ENCODE peak calls at places on chromosomes 1 and 21, in eight cellular contexts. One of them, this sample, is unnamed.

GRCh38 chr1:59856725-59857338 is 42.1 kb downstream of the HOOK1 start:
- DNase-seq in HFFc6: no peak
- DNase-seq in hippocampal formation: no peak
- DNase-seq in activated T-helper 1 cell treated with Interleukin-2 at 50 U/mL for 16 hours: no peak
- DNase-seq in A549: no peak
- DNase-seq in stimulated activated CD8-positive, alpha-beta memory T cell treated with anti-CD3 and anti-CD28 coated beads, Interleukin-4, amount 100 ng/mL, for 24 hours: no peak
- DNase-seq in COR-L47: no peak
- DNase-seq in GM04503: no peak
- DNase-seq in this sample: no peak

GRCh38 chr1:13605159-13605558 is 21.5 kb downstream of the PDPN start:
- DNase-seq in HFFc6: no peak
- DNase-seq in hippocampal formation: no peak
- DNase-seq in activated T-helper 1 cell treated with Interleukin-2 at 50 U/mL for 16 hours: no peak
- DNase-seq in A549: no peak
- DNase-seq in stimulated activated CD8-positive, alpha-beta memory T cell treated with anti-CD3 and anti-CD28 coated beads, Interleukin-4, amount 100 ng/mL, for 24 hours: no peak
- DNase-seq in COR-L47: no peak
- DNase-seq in GM04503: peak
- DNase-seq in this sample: no peak

GRCh38 chr1:232795497-232796068 is 9.6 kb upstream of the MAP10 start:
- DNase-seq in HFFc6: no peak
- DNase-seq in hippocampal formation: no peak
- DNase-seq in activated T-helper 1 cell treated with Interleukin-2 at 50 U/mL for 16 hours: no peak
- DNase-seq in A549: no peak
- DNase-seq in stimulated activated CD8-positive, alpha-beta memory T cell treated with anti-CD3 and anti-CD28 coated beads, Interleukin-4, amount 100 ng/mL, for 24 hours: no peak
- DNase-seq in COR-L47: no peak
- DNase-seq in GM04503: no peak
- DNase-seq in this sample: no peak

GRCh38 chr1:62024690-62025089 is 170.0 kb upstream of the L1TD1 start:
- DNase-seq in HFFc6: no peak
- DNase-seq in hippocampal formation: no peak
- DNase-seq in activated T-helper 1 cell treated with Interleukin-2 at 50 U/mL for 16 hours: no peak
- DNase-seq in A549: no peak
- DNase-seq in stimulated activated CD8-positive, alpha-beta memory T cell treated with anti-CD3 and anti-CD28 coated beads, Interleukin-4, amount 100 ng/mL, for 24 hours: no peak
- DNase-seq in COR-L47: no peak
- DNase-seq in GM04503: no peak
- DNase-seq in this sample: no peak

GRCh38 chr1:49364676-49365075 is 588.0 kb upstream of the BEND5 start:
- DNase-seq in HFFc6: no peak
- DNase-seq in hippocampal formation: no peak
- DNase-seq in activated T-helper 1 cell treated with Interleukin-2 at 50 U/mL for 16 hours: no peak
- DNase-seq in A549: no peak
- DNase-seq in stimulated activated CD8-positive, alpha-beta memory T cell treated with anti-CD3 and anti-CD28 coated beads, Interleukin-4, amount 100 ng/mL, for 24 hours: no peak
- DNase-seq in COR-L47: no peak
- DNase-seq in GM04503: no peak
- DNase-seq in this sample: no peak

GRCh38 chr21:28025111-28025510 is 967.6 kb downstream of the LTN1 start:
- DNase-seq in HFFc6: no peak
- DNase-seq in hippocampal formation: no peak
- DNase-seq in activated T-helper 1 cell treated with Interleukin-2 at 50 U/mL for 16 hours: no peak
- DNase-seq in A549: no peak
- DNase-seq in stimulated activated CD8-positive, alpha-beta memory T cell treated with anti-CD3 and anti-CD28 coated beads, Interleukin-4, amount 100 ng/mL, for 24 hours: no peak
- DNase-seq in COR-L47: no peak
- DNase-seq in GM04503: peak
- DNase-seq in this sample: no peak

GRCh38 chr21:21458124-21458631 is 460.0 kb downstream of the NCAM2 start:
- DNase-seq in HFFc6: no peak
- DNase-seq in hippocampal formation: no peak
- DNase-seq in activated T-helper 1 cell treated with Interleukin-2 at 50 U/mL for 16 hours: no peak
- DNase-seq in A549: no peak
- DNase-seq in stimulated activated CD8-positive, alpha-beta memory T cell treated with anti-CD3 and anti-CD28 coated beads, Interleukin-4, amount 100 ng/mL, for 24 hours: no peak
- DNase-seq in COR-L47: no peak
- DNase-seq in GM04503: no peak
- DNase-seq in this sample: no peak

GRCh38 chr21:38228115-38228514 is 28.7 kb upstream of the KCNJ15 start:
- DNase-seq in HFFc6: no peak
- DNase-seq in hippocampal formation: no peak
- DNase-seq in activated T-helper 1 cell treated with Interleukin-2 at 50 U/mL for 16 hours: no peak
- DNase-seq in A549: no peak
- DNase-seq in stimulated activated CD8-positive, alpha-beta memory T cell treated with anti-CD3 and anti-CD28 coated beads, Interleukin-4, amount 100 ng/mL, for 24 hours: no peak
- DNase-seq in COR-L47: no peak
- DNase-seq in GM04503: no peak
- DNase-seq in this sample: no peak

GRCh38 chr1:109050228-109050995 is 8.5 kb upstream of the WDR47 start:
- DNase-seq in HFFc6: no peak
- DNase-seq in hippocampal formation: no peak
- DNase-seq in activated T-helper 1 cell treated with Interleukin-2 at 50 U/mL for 16 hours: no peak
- DNase-seq in A549: no peak
- DNase-seq in stimulated activated CD8-positive, alpha-beta memory T cell treated with anti-CD3 and anti-CD28 coated beads, Interleukin-4, amount 100 ng/mL, for 24 hours: no peak
- DNase-seq in COR-L47: no peak
- DNase-seq in GM04503: no peak
- DNase-seq in this sample: no peak

GRCh38 chr1:33470495-33471012 is 1.9 kb upstream of the ZSCAN20 start:
- DNase-seq in HFFc6: peak
- DNase-seq in hippocampal formation: peak
- DNase-seq in activated T-helper 1 cell treated with Interleukin-2 at 50 U/mL for 16 hours: peak
- DNase-seq in A549: peak
- DNase-seq in stimulated activated CD8-positive, alpha-beta memory T cell treated with anti-CD3 and anti-CD28 coated beads, Interleukin-4, amount 100 ng/mL, for 24 hours: peak
- DNase-seq in COR-L47: peak
- DNase-seq in GM04503: peak
- DNase-seq in this sample: peak

GRCh38 chr1:232986000-232986922 is 35.9 kb downstream of the NTPCR start:
- DNase-seq in HFFc6: no peak
- DNase-seq in hippocampal formation: no peak
- DNase-seq in activated T-helper 1 cell treated with Interleukin-2 at 50 U/mL for 16 hours: no peak
- DNase-seq in A549: no peak
- DNase-seq in stimulated activated CD8-positive, alpha-beta memory T cell treated with anti-CD3 and anti-CD28 coated beads, Interleukin-4, amount 100 ng/mL, for 24 hours: no peak
- DNase-seq in COR-L47: no peak
- DNase-seq in GM04503: no peak
- DNase-seq in this sample: no peak

GRCh38 chr1:2229921-2230700 is 2.0 kb downstream of the SKI start:
- DNase-seq in HFFc6: peak
- DNase-seq in hippocampal formation: peak
- DNase-seq in activated T-helper 1 cell treated with Interleukin-2 at 50 U/mL for 16 hours: no peak
- DNase-seq in A549: no peak
- DNase-seq in stimulated activated CD8-positive, alpha-beta memory T cell treated with anti-CD3 and anti-CD28 coated beads, Interleukin-4, amount 100 ng/mL, for 24 hours: no peak
- DNase-seq in COR-L47: no peak
- DNase-seq in GM04503: no peak
- DNase-seq in this sample: no peak

GRCh38 chr1:85612704-85613361 is 32.3 kb downstream of the CCN1 start:
- DNase-seq in HFFc6: peak
- DNase-seq in hippocampal formation: no peak
- DNase-seq in activated T-helper 1 cell treated with Interleukin-2 at 50 U/mL for 16 hours: no peak
- DNase-seq in A549: peak
- DNase-seq in stimulated activated CD8-positive, alpha-beta memory T cell treated with anti-CD3 and anti-CD28 coated beads, Interleukin-4, amount 100 ng/mL, for 24 hours: no peak
- DNase-seq in COR-L47: no peak
- DNase-seq in GM04503: peak
- DNase-seq in this sample: no peak

GRCh38 chr1:204714861-204715511 is 29.4 kb upstream of the LRRN2 start:
- DNase-seq in HFFc6: no peak
- DNase-seq in hippocampal formation: no peak
- DNase-seq in activated T-helper 1 cell treated with Interleukin-2 at 50 U/mL for 16 hours: no peak
- DNase-seq in A549: no peak
- DNase-seq in stimulated activated CD8-positive, alpha-beta memory T cell treated with anti-CD3 and anti-CD28 coated beads, Interleukin-4, amount 100 ng/mL, for 24 hours: no peak
- DNase-seq in COR-L47: no peak
- DNase-seq in GM04503: no peak
- DNase-seq in this sample: no peak

GRCh38 chr1:229344139-229344538 is 1.3 kb upstream of the CCSAP start:
- DNase-seq in HFFc6: no peak
- DNase-seq in hippocampal formation: no peak
- DNase-seq in activated T-helper 1 cell treated with Interleukin-2 at 50 U/mL for 16 hours: no peak
- DNase-seq in A549: no peak
- DNase-seq in stimulated activated CD8-positive, alpha-beta memory T cell treated with anti-CD3 and anti-CD28 coated beads, Interleukin-4, amount 100 ng/mL, for 24 hours: no peak
- DNase-seq in COR-L47: no peak
- DNase-seq in GM04503: no peak
- DNase-seq in this sample: no peak

GRCh38 chr1:111768625-111769024 is 12.9 kb downstream of the DDX20 start:
- DNase-seq in HFFc6: no peak
- DNase-seq in hippocampal formation: no peak
- DNase-seq in activated T-helper 1 cell treated with Interleukin-2 at 50 U/mL for 16 hours: no peak
- DNase-seq in A549: no peak
- DNase-seq in stimulated activated CD8-positive, alpha-beta memory T cell treated with anti-CD3 and anti-CD28 coated beads, Interleukin-4, amount 100 ng/mL, for 24 hours: no peak
- DNase-seq in COR-L47: no peak
- DNase-seq in GM04503: no peak
- DNase-seq in this sample: no peak

GRCh38 chr1:204410764-204411450 is 710 bp downstream of the PPP1R15B start:
- DNase-seq in HFFc6: peak
- DNase-seq in hippocampal formation: no peak
- DNase-seq in activated T-helper 1 cell treated with Interleukin-2 at 50 U/mL for 16 hours: no peak
- DNase-seq in A549: no peak
- DNase-seq in stimulated activated CD8-positive, alpha-beta memory T cell treated with anti-CD3 and anti-CD28 coated beads, Interleukin-4, amount 100 ng/mL, for 24 hours: peak
- DNase-seq in COR-L47: peak
- DNase-seq in GM04503: no peak
- DNase-seq in this sample: no peak

GRCh38 chr1:226066415-226067077 is 4.0 kb downstream of the H3-3A start:
- DNase-seq in HFFc6: peak
- DNase-seq in hippocampal formation: no peak
- DNase-seq in activated T-helper 1 cell treated with Interleukin-2 at 50 U/mL for 16 hours: no peak
- DNase-seq in A549: no peak
- DNase-seq in stimulated activated CD8-positive, alpha-beta memory T cell treated with anti-CD3 and anti-CD28 coated beads, Interleukin-4, amount 100 ng/mL, for 24 hours: no peak
- DNase-seq in COR-L47: no peak
- DNase-seq in GM04503: no peak
- DNase-seq in this sample: no peak

GRCh38 chr1:56411484-56412180 is 167.7 kb downstream of the PLPP3 start:
- DNase-seq in HFFc6: no peak
- DNase-seq in hippocampal formation: peak
- DNase-seq in activated T-helper 1 cell treated with Interleukin-2 at 50 U/mL for 16 hours: no peak
- DNase-seq in A549: no peak
- DNase-seq in stimulated activated CD8-positive, alpha-beta memory T cell treated with anti-CD3 and anti-CD28 coated beads, Interleukin-4, amount 100 ng/mL, for 24 hours: no peak
- DNase-seq in COR-L47: no peak
- DNase-seq in GM04503: peak
- DNase-seq in this sample: no peak

GRCh38 chr1:105427543-105427942 is 1628.9 kb upstream of the PRMT6 start:
- DNase-seq in HFFc6: no peak
- DNase-seq in hippocampal formation: no peak
- DNase-seq in activated T-helper 1 cell treated with Interleukin-2 at 50 U/mL for 16 hours: no peak
- DNase-seq in A549: no peak
- DNase-seq in stimulated activated CD8-positive, alpha-beta memory T cell treated with anti-CD3 and anti-CD28 coated beads, Interleukin-4, amount 100 ng/mL, for 24 hours: no peak
- DNase-seq in COR-L47: no peak
- DNase-seq in GM04503: peak
- DNase-seq in this sample: no peak

GRCh38 chr1:85599076-85599491 is 18.5 kb downstream of the CCN1 start:
- DNase-seq in HFFc6: no peak
- DNase-seq in hippocampal formation: no peak
- DNase-seq in activated T-helper 1 cell treated with Interleukin-2 at 50 U/mL for 16 hours: no peak
- DNase-seq in A549: no peak
- DNase-seq in stimulated activated CD8-positive, alpha-beta memory T cell treated with anti-CD3 and anti-CD28 coated beads, Interleukin-4, amount 100 ng/mL, for 24 hours: no peak
- DNase-seq in COR-L47: no peak
- DNase-seq in GM04503: no peak
- DNase-seq in this sample: no peak

GRCh38 chr1:12600335-12600734 is 17.7 kb downstream of the DHRS3 start:
- DNase-seq in HFFc6: no peak
- DNase-seq in hippocampal formation: no peak
- DNase-seq in activated T-helper 1 cell treated with Interleukin-2 at 50 U/mL for 16 hours: no peak
- DNase-seq in A549: no peak
- DNase-seq in stimulated activated CD8-positive, alpha-beta memory T cell treated with anti-CD3 and anti-CD28 coated beads, Interleukin-4, amount 100 ng/mL, for 24 hours: no peak
- DNase-seq in COR-L47: no peak
- DNase-seq in GM04503: no peak
- DNase-seq in this sample: no peak

GRCh38 chr1:21935891-21936365 is 1.2 kb downstream of the HSPG2 start:
- DNase-seq in HFFc6: no peak
- DNase-seq in hippocampal formation: no peak
- DNase-seq in activated T-helper 1 cell treated with Interleukin-2 at 50 U/mL for 16 hours: no peak
- DNase-seq in A549: no peak
- DNase-seq in stimulated activated CD8-positive, alpha-beta memory T cell treated with anti-CD3 and anti-CD28 coated beads, Interleukin-4, amount 100 ng/mL, for 24 hours: no peak
- DNase-seq in COR-L47: no peak
- DNase-seq in GM04503: no peak
- DNase-seq in this sample: no peak

GRCh38 chr1:53526451-53527101 is 67.4 kb downstream of the DMRTB1 start:
- DNase-seq in HFFc6: peak
- DNase-seq in hippocampal formation: no peak
- DNase-seq in activated T-helper 1 cell treated with Interleukin-2 at 50 U/mL for 16 hours: no peak
- DNase-seq in A549: no peak
- DNase-seq in stimulated activated CD8-positive, alpha-beta memory T cell treated with anti-CD3 and anti-CD28 coated beads, Interleukin-4, amount 100 ng/mL, for 24 hours: no peak
- DNase-seq in COR-L47: no peak
- DNase-seq in GM04503: no peak
- DNase-seq in this sample: no peak

GRCh38 chr21:41726970-41727783 is 39.7 kb downstream of the RIPK4 start:
- DNase-seq in HFFc6: peak
- DNase-seq in hippocampal formation: no peak
- DNase-seq in activated T-helper 1 cell treated with Interleukin-2 at 50 U/mL for 16 hours: no peak
- DNase-seq in A549: peak
- DNase-seq in stimulated activated CD8-positive, alpha-beta memory T cell treated with anti-CD3 and anti-CD28 coated beads, Interleukin-4, amount 100 ng/mL, for 24 hours: no peak
- DNase-seq in COR-L47: no peak
- DNase-seq in GM04503: peak
- DNase-seq in this sample: no peak

GRCh38 chr1:165063181-165063955 is 293.1 kb downstream of the LMX1A start:
- DNase-seq in HFFc6: no peak
- DNase-seq in hippocampal formation: no peak
- DNase-seq in activated T-helper 1 cell treated with Interleukin-2 at 50 U/mL for 16 hours: no peak
- DNase-seq in A549: no peak
- DNase-seq in stimulated activated CD8-positive, alpha-beta memory T cell treated with anti-CD3 and anti-CD28 coated beads, Interleukin-4, amount 100 ng/mL, for 24 hours: no peak
- DNase-seq in COR-L47: no peak
- DNase-seq in GM04503: peak
- DNase-seq in this sample: no peak

GRCh38 chr1:29444081-29444715 is 207.9 kb downstream of the PTPRU start:
- DNase-seq in HFFc6: no peak
- DNase-seq in hippocampal formation: no peak
- DNase-seq in activated T-helper 1 cell treated with Interleukin-2 at 50 U/mL for 16 hours: no peak
- DNase-seq in A549: no peak
- DNase-seq in stimulated activated CD8-positive, alpha-beta memory T cell treated with anti-CD3 and anti-CD28 coated beads, Interleukin-4, amount 100 ng/mL, for 24 hours: no peak
- DNase-seq in COR-L47: no peak
- DNase-seq in GM04503: no peak
- DNase-seq in this sample: no peak

GRCh38 chr1:23951646-23952095 is 8.0 kb upstream of the PNRC2 start:
- DNase-seq in HFFc6: peak
- DNase-seq in hippocampal formation: no peak
- DNase-seq in activated T-helper 1 cell treated with Interleukin-2 at 50 U/mL for 16 hours: no peak
- DNase-seq in A549: peak
- DNase-seq in stimulated activated CD8-positive, alpha-beta memory T cell treated with anti-CD3 and anti-CD28 coated beads, Interleukin-4, amount 100 ng/mL, for 24 hours: no peak
- DNase-seq in COR-L47: no peak
- DNase-seq in GM04503: peak
- DNase-seq in this sample: no peak

GRCh38 chr1:26771643-26772321 is 16.0 kb upstream of the PIGV start:
- DNase-seq in HFFc6: peak
- DNase-seq in hippocampal formation: no peak
- DNase-seq in activated T-helper 1 cell treated with Interleukin-2 at 50 U/mL for 16 hours: no peak
- DNase-seq in A549: peak
- DNase-seq in stimulated activated CD8-positive, alpha-beta memory T cell treated with anti-CD3 and anti-CD28 coated beads, Interleukin-4, amount 100 ng/mL, for 24 hours: no peak
- DNase-seq in COR-L47: no peak
- DNase-seq in GM04503: peak
- DNase-seq in this sample: no peak

GRCh38 chr21:19712441-19712840 is 1285.8 kb upstream of the NCAM2 start:
- DNase-seq in HFFc6: no peak
- DNase-seq in hippocampal formation: no peak
- DNase-seq in activated T-helper 1 cell treated with Interleukin-2 at 50 U/mL for 16 hours: no peak
- DNase-seq in A549: no peak
- DNase-seq in stimulated activated CD8-positive, alpha-beta memory T cell treated with anti-CD3 and anti-CD28 coated beads, Interleukin-4, amount 100 ng/mL, for 24 hours: no peak
- DNase-seq in COR-L47: no peak
- DNase-seq in GM04503: no peak
- DNase-seq in this sample: no peak

GRCh38 chr21:37848721-37849490 is 67.4 kb downstream of the KCNJ6 start:
- DNase-seq in HFFc6: peak
- DNase-seq in hippocampal formation: no peak
- DNase-seq in activated T-helper 1 cell treated with Interleukin-2 at 50 U/mL for 16 hours: no peak
- DNase-seq in A549: no peak
- DNase-seq in stimulated activated CD8-positive, alpha-beta memory T cell treated with anti-CD3 and anti-CD28 coated beads, Interleukin-4, amount 100 ng/mL, for 24 hours: no peak
- DNase-seq in COR-L47: no peak
- DNase-seq in GM04503: peak
- DNase-seq in this sample: no peak

GRCh38 chr1:152565535-152566215 is 905 bp downstream of the LCE3E start:
- DNase-seq in HFFc6: no peak
- DNase-seq in hippocampal formation: no peak
- DNase-seq in activated T-helper 1 cell treated with Interleukin-2 at 50 U/mL for 16 hours: no peak
- DNase-seq in A549: no peak
- DNase-seq in stimulated activated CD8-positive, alpha-beta memory T cell treated with anti-CD3 and anti-CD28 coated beads, Interleukin-4, amount 100 ng/mL, for 24 hours: no peak
- DNase-seq in COR-L47: no peak
- DNase-seq in GM04503: no peak
- DNase-seq in this sample: no peak

GRCh38 chr1:23459338-23459757 is 24.6 kb downstream of the ASAP3 start:
- DNase-seq in HFFc6: no peak
- DNase-seq in hippocampal formation: no peak
- DNase-seq in activated T-helper 1 cell treated with Interleukin-2 at 50 U/mL for 16 hours: no peak
- DNase-seq in A549: no peak
- DNase-seq in stimulated activated CD8-positive, alpha-beta memory T cell treated with anti-CD3 and anti-CD28 coated beads, Interleukin-4, amount 100 ng/mL, for 24 hours: no peak
- DNase-seq in COR-L47: no peak
- DNase-seq in GM04503: no peak
- DNase-seq in this sample: no peak

This sample was measured in effector memory CD4-positive, alpha-beta T cell.